ENCODE peak calls at places on chromosomes 7 and 10, in eight cellular contexts. U, Z, H, Y, M, V, R and F are unnamed samples.

GRCh38 chr7:71682841-71683341 is 550.9 kb downstream of the GALNT17 start:
- DNase-seq in Z (no peak), M (peak), V (no peak), Y (no peak), R (no peak), H (no peak), U (no peak), F (no peak)

GRCh38 chr10:44998146-44998631 is 2.5 kb upstream of the ZNF22 start:
- DNase-seq in Z (no peak), M (no peak), H (no peak), Y (no peak), R (no peak), U (no peak), V (no peak), F (peak)

GRCh38 chr7:74092964-74093339 is 9.3 kb downstream of the LIMK1 start:
- DNase-seq in H (no peak), U (peak), Y (no peak), V (no peak), M (peak), R (no peak), Z (no peak), F (peak)

GRCh38 chr10:16777473-16778370 is 39.5 kb downstream of the RSU1 start:
- DNase-seq in H (peak), Z (no peak), V (no peak), Y (peak), M (peak), R (no peak), U (peak), F (peak)

GRCh38 chr10:86553213-86553612 is 31.6 kb upstream of the WAPL start:
- DNase-seq in Z (no peak), H (peak), R (peak), U (no peak), V (no peak), M (no peak), Y (no peak), F (no peak)

GRCh38 chr7:90312745-90313144 is 8.4 kb downstream of the FAM237B start:
- DNase-seq in M (no peak), H (no peak), Y (no peak), U (peak), R (no peak), Z (no peak), V (no peak), F (no peak)

GRCh38 chr10:128237710-128238109 is 111.5 kb upstream of the MKI67 start:
- DNase-seq in Z (no peak), V (no peak), H (no peak), Y (no peak), U (no peak), R (no peak), M (no peak), F (no peak)

GRCh38 chr7:107920048-107920772 is 29.2 kb downstream of the DLD start:
- DNase-seq in Y (no peak), M (no peak), Z (no peak), V (no peak), U (no peak), H (peak), R (no peak), F (peak)

GRCh38 chr10:94591461-94592205 is 46.0 kb downstream of the HELLS start:
- DNase-seq in R (no peak), U (no peak), H (no peak), V (no peak), Z (no peak), M (no peak), Y (no peak), F (no peak)

GRCh38 chr10:60031664-60032063 is 125.3 kb upstream of the CCDC6 start:
- DNase-seq in V (no peak), Z (no peak), R (no peak), H (no peak), Y (peak), M (no peak), U (peak), F (no peak)

GRCh38 chr7:155857141-155857540 is 44.9 kb upstream of the SHH start:
- DNase-seq in M (no peak), U (no peak), H (no peak), R (no peak), Z (no peak), V (no peak), Y (no peak), F (no peak)

GRCh38 chr7:98314469-98314868 is 33.0 kb downstream of the BRI3 start:
- DNase-seq in Y (no peak), R (no peak), V (no peak), Z (no peak), U (peak), H (no peak), M (no peak), F (peak)